ENCODE peak calls at places on chromosomes 5 and 9, in nine cellular contexts. T, D, X, B, N, G, K, S and W are unnamed samples.
A peak's percentile ranks its signal among the peaks of the same experiment; 100 is the strongest.

GRCh38 chr9:82606071-82606470 is 456.9 kb downstream of the RASEF start:
- DNase-seq in T (no peak), D (no peak), X (no peak), B (no peak), N (no peak), G (no peak), K (no peak), S (no peak), W (no peak)

GRCh38 chr9:109894921-109895758 is 115.1 kb downstream of the PALM2AKAP2 start:
- DNase-seq in T (peak; percentile 82), D (no peak), X (peak; percentile 22), B (no peak), N (peak; percentile 26), G (no peak), K (no peak), S (no peak), W (no peak)

GRCh38 chr5:114450516-114450909 is 88.6 kb downstream of the KCNN2 start:
- DNase-seq in T (no peak), D (no peak), X (no peak), B (no peak), N (no peak), G (peak; percentile 13), K (no peak), S (no peak), W (no peak)

GRCh38 chr5:154829589-154830218 is 20.7 kb downstream of the FAXDC2 start:
- DNase-seq in T (no peak), D (no peak), X (no peak), B (no peak), N (no peak), G (no peak), K (no peak), S (no peak), W (no peak)

GRCh38 chr9:8855046-8855445 is 1055.5 kb upstream of the DMAC1 start:
- DNase-seq in T (no peak), D (no peak), X (no peak), B (no peak), N (no peak), G (peak; percentile 75), K (no peak), S (no peak), W (no peak)

GRCh38 chr5:68683632-68684035 is 410.2 kb upstream of the SLC30A5 start:
- DNase-seq in T (no peak), D (no peak), X (peak; percentile 94), B (peak; percentile 86), N (no peak), G (peak; percentile 95), K (no peak), S (peak; percentile 10), W (no peak)

GRCh38 chr9:127904518-127904887 is 5.1 kb upstream of the ST6GALNAC6 start:
- DNase-seq in T (peak; percentile 84), D (no peak), X (no peak), B (no peak), N (no peak), G (no peak), K (no peak), S (peak; percentile 56), W (no peak)

GRCh38 chr9:129559506-129559881 is 61.4 kb downstream of the C9orf50 start:
- DNase-seq in T (no peak), D (no peak), X (no peak), B (no peak), N (no peak), G (no peak), K (no peak), S (peak; percentile 42), W (no peak)

GRCh38 chr9:83981126-83981871 is 694 bp downstream of the RMI1 start:
- DNase-seq in T (peak; percentile 63), D (no peak), X (peak; percentile 48), B (no peak), N (no peak), G (peak; percentile 51), K (no peak), S (peak; percentile 53), W (peak; percentile 46)

GRCh38 chr9:92138157-92138959 is 23.1 kb upstream of the SPTLC1 start:
- DNase-seq in T (peak; percentile 66), D (peak; percentile 39), X (peak; percentile 33), B (no peak), N (peak; percentile 72), G (peak; percentile 55), K (peak; percentile 78), S (peak; percentile 82), W (peak; percentile 86)

GRCh38 chr5:146745937-146746577 is 132.5 kb downstream of the PPP2R2B start:
- DNase-seq in T (no peak), D (no peak), X (no peak), B (no peak), N (no peak), G (no peak), K (no peak), S (no peak), W (no peak)

GRCh38 chr5:169229342-169229892 is 71.5 kb downstream of the SLIT3 start:
- DNase-seq in T (no peak), D (no peak), X (no peak), B (no peak), N (no peak), G (no peak), K (no peak), S (no peak), W (no peak)

GRCh38 chr5:172439785-172440480 is 14.4 kb downstream of the SH3PXD2B start:
- DNase-seq in T (no peak), D (no peak), X (no peak), B (no peak), N (no peak), G (no peak), K (peak; percentile 68), S (no peak), W (no peak)

GRCh38 chr9:93598647-93599241 is 22.4 kb downstream of the PHF2 start:
- DNase-seq in T (no peak), D (no peak), X (no peak), B (no peak), N (no peak), G (no peak), K (peak; percentile 36), S (no peak), W (no peak)

GRCh38 chr9:3332802-3333201 is 193.0 kb downstream of the RFX3 start:
- DNase-seq in T (no peak), D (no peak), X (no peak), B (no peak), N (no peak), G (no peak), K (no peak), S (no peak), W (no peak)

GRCh38 chr9:113454914-113455761 is 8.4 kb upstream of the RGS3 start:
- DNase-seq in T (no peak), D (no peak), X (peak; percentile 77), B (peak; percentile 79), N (no peak), G (peak; percentile 84), K (no peak), S (peak; percentile 87), W (peak; percentile 66)

GRCh38 chr5:113807384-113808053 is 294.0 kb downstream of the YTHDC2 start:
- DNase-seq in T (no peak), D (no peak), X (no peak), B (no peak), N (no peak), G (peak; percentile 33), K (no peak), S (no peak), W (no peak)

GRCh38 chr5:91223886-91224285 is 159.2 kb downstream of the ARRDC3 start:
- DNase-seq in T (no peak), D (no peak), X (peak; percentile 67), B (no peak), N (no peak), G (no peak), K (no peak), S (no peak), W (no peak)

GRCh38 chr5:139137703-139138102 is 60.5 kb downstream of the SIL1 start:
- DNase-seq in T (peak; percentile 55), D (no peak), X (peak; percentile 44), B (no peak), N (no peak), G (peak; percentile 45), K (peak; percentile 67), S (peak; percentile 42), W (no peak)

GRCh38 chr5:140251527-140251973 is 51.4 kb downstream of the PFDN1 start:
- DNase-seq in T (peak; percentile 81), D (peak; percentile 47), X (peak; percentile 90), B (no peak), N (peak; percentile 49), G (peak; percentile 44), K (no peak), S (no peak), W (no peak)

GRCh38 chr9:94853887-94854286 is 127.4 kb downstream of the AOPEP start:
- DNase-seq in T (no peak), D (no peak), X (no peak), B (no peak), N (no peak), G (no peak), K (no peak), S (no peak), W (no peak)

GRCh38 chr9:101737705-101738565 is 512 bp downstream of the GRIN3A start:
- DNase-seq in T (no peak), D (no peak), X (no peak), B (no peak), N (no peak), G (no peak), K (peak; percentile 48), S (peak; percentile 26), W (peak; percentile 37)

GRCh38 chr9:13750061-13750460 is 470.6 kb upstream of the MPDZ start:
- DNase-seq in T (no peak), D (no peak), X (no peak), B (peak; percentile 39), N (no peak), G (peak; percentile 84), K (no peak), S (no peak), W (no peak)

GRCh38 chr5:43769576-43770352 is 166.8 kb downstream of the NNT start:
- DNase-seq in T (no peak), D (no peak), X (no peak), B (peak; percentile 70), N (no peak), G (peak; percentile 99), K (no peak), S (no peak), W (no peak)

GRCh38 chr9:103082494-103082893 is 87.4 kb downstream of the CYLC2 start:
- DNase-seq in T (no peak), D (no peak), X (no peak), B (no peak), N (no peak), G (no peak), K (no peak), S (no peak), W (no peak)

GRCh38 chr5:148426514-148426913 is 42.8 kb downstream of the FBXO38 start:
- DNase-seq in T (no peak), D (no peak), X (no peak), B (no peak), N (no peak), G (no peak), K (no peak), S (no peak), W (no peak)

GRCh38 chr5:72815580-72816296 is 723 bp upstream of the TNPO1 start:
- DNase-seq in T (no peak), D (no peak), X (peak; percentile 44), B (no peak), N (no peak), G (peak; percentile 57), K (peak; percentile 51), S (no peak), W (no peak)

GRCh38 chr5:111348659-111349058 is 124.5 kb downstream of the CAMK4 start:
- DNase-seq in T (no peak), D (no peak), X (no peak), B (no peak), N (no peak), G (peak; percentile 38), K (no peak), S (no peak), W (no peak)

GRCh38 chr5:68464424-68464823 is 248.9 kb downstream of the PIK3R1 start:
- DNase-seq in T (no peak), D (peak; percentile 28), X (peak; percentile 33), B (no peak), N (peak; percentile 25), G (no peak), K (no peak), S (no peak), W (no peak)

GRCh38 chr9:70601000-70601929 is 186.8 kb upstream of the KLF9 start:
- DNase-seq in T (peak; percentile 29), D (no peak), X (peak; percentile 99), B (peak; percentile 97), N (no peak), G (peak; percentile 100), K (peak; percentile 98), S (peak; percentile 19), W (peak; percentile 98)

GRCh38 chr9:224540-225520 is 10.2 kb downstream of the DOCK8 start:
- DNase-seq in T (peak; percentile 38), D (no peak), X (no peak), B (no peak), N (no peak), G (no peak), K (no peak), S (peak; percentile 4), W (no peak)